ENCODE peak calls at places on chromosomes 6 and 20, in four cellular contexts. Y is mammary epithelial cell; C is stimulated activated naive CD8-positive, alpha-beta T cell treated with anti-CD3 and anti-CD28 coated beads, Interleukin-15, amount 100 ng/mL, for 72 hours; E is ureter. H is an unnamed sample.

GRCh38 chr6:156107514-156108150 is 652.0 kb upstream of the NOX3 start:
- DNase-seq in Y (no peak), C (no peak), E (peak), H (peak)

GRCh38 chr20:24657878-24658620 is 188.6 kb downstream of the SYNDIG1 start:
- DNase-seq in Y (no peak), C (no peak), E (no peak), H (peak)

GRCh38 chr20:35091808-35092523 is 641 bp downstream of the TRPC4AP start:
- DNase-seq in Y (no peak), C (no peak), E (peak), H (peak)

GRCh38 chr6:100691972-100692371 is 189.2 kb downstream of the ASCC3 start:
- DNase-seq in Y (no peak), C (no peak), E (no peak), H (no peak)

GRCh38 chr20:4193053-4193452 is 177.7 kb upstream of the RNF24 start:
- DNase-seq in Y (peak), C (no peak), E (no peak), H (no peak)

GRCh38 chr20:54649511-54649962 is 174.1 kb downstream of the DOK5 start:
- DNase-seq in Y (peak), C (peak), E (peak), H (peak)

GRCh38 chr20:50277460-50278376 is 87.1 kb downstream of the CEBPB start:
- DNase-seq in Y (no peak), C (no peak), E (no peak), H (no peak)

GRCh38 chr20:39468703-39469102 is 506.6 kb downstream of the DHX35 start:
- DNase-seq in Y (no peak), C (no peak), E (no peak), H (peak)

GRCh38 chr20:22389836-22390542 is 194.4 kb downstream of the FOXA2 start:
- DNase-seq in Y (peak), C (no peak), E (no peak), H (no peak)

GRCh38 chr6:108294787-108295625 is at the start of gene AFG1L:
- DNase-seq in Y (peak), C (peak), E (peak), H (peak)

GRCh38 chr6:2103644-2104523 is 141.5 kb downstream of the GMDS start:
- DNase-seq in Y (peak), C (no peak), E (no peak), H (peak)

GRCh38 chr20:18928626-18929025 is 115.0 kb downstream of the SCP2D1 start:
- DNase-seq in Y (no peak), C (no peak), E (no peak), H (no peak)

GRCh38 chr20:64110411-64111068 is 3.2 kb upstream of the NPBWR2 start:
- DNase-seq in Y (no peak), C (no peak), E (peak), H (no peak)

GRCh38 chr6:25457519-25457918 is 178.3 kb downstream of the CARMIL1 start:
- DNase-seq in Y (no peak), C (no peak), E (no peak), H (no peak)

GRCh38 chr6:166771701-166772100 is 144.7 kb upstream of the RPS6KA2 start:
- DNase-seq in Y (no peak), C (no peak), E (peak), H (no peak)

GRCh38 chr6:2630891-2631458 is 119.7 kb downstream of the MYLK4 start:
- DNase-seq in Y (peak), C (no peak), E (no peak), H (peak)

GRCh38 chr20:58640446-58640845 is 10.6 kb upstream of the STX16 start:
- DNase-seq in Y (peak), C (no peak), E (no peak), H (no peak)

GRCh38 chr20:50870572-50871161 is 60.6 kb downstream of the ADNP start:
- DNase-seq in Y (no peak), C (no peak), E (no peak), H (peak)

GRCh38 chr20:41229259-41229658 is 88.3 kb downstream of the ZHX3 start:
- DNase-seq in Y (no peak), C (no peak), E (no peak), H (no peak)

GRCh38 chr20:3172933-3173581 is at the start of gene LZTS3:
- DNase-seq in Y (peak), C (peak), E (peak), H (peak)